ENCODE peak calls at places on chromosomes 6 and 20, in six cellular contexts. R is T-helper 17 cell; W is memory B cell; C is dermis blood vessel endothelial cell; Y is PC-3; Z is stimulated activated CD4-positive, alpha-beta T cell treated with anti-CD3 and anti-CD28 coated beads, Interleukin-1b, Interleukin-23, amount 100 ng/mL, for 1 hour. U is an unnamed sample.

GRCh38 chr20:56166781-56167465 is 81.6 kb upstream of the MC3R start:
- DNase-seq in C (no peak), R (no peak), W (no peak), Y (peak; percentile 28), Z (no peak), U (no peak)

GRCh38 chr20:18663932-18664331 is 76.1 kb downstream of the DTD1 start:
- DNase-seq in Z (no peak), Y (peak; percentile 47), R (no peak), W (no peak), C (no peak), U (no peak)

GRCh38 chr6:82877213-82878195 is 188.1 kb downstream of the UBE3D start:
- DNase-seq in Z (no peak), W (no peak), C (no peak), Y (peak; percentile 87), R (no peak), U (no peak)

GRCh38 chr20:34982270-34983088 is 26.8 kb downstream of the MYH7B start:
- DNase-seq in Y (no peak), R (no peak), C (no peak), Z (no peak), W (no peak), U (no peak)

GRCh38 chr20:49045440-49046086 is 549 bp upstream of the CSE1L start:
- DNase-seq in Y (no peak), R (no peak), W (no peak), Z (no peak), C (peak; percentile 58), U (no peak)

GRCh38 chr6:75084872-75085381 is 120.9 kb downstream of the COL12A1 start:
- DNase-seq in C (no peak), R (no peak), W (no peak), Z (no peak), Y (no peak), U (no peak)

GRCh38 chr6:96059586-96059985 is 43.8 kb downstream of the FUT9 start:
- DNase-seq in C (no peak), Y (no peak), Z (no peak), W (no peak), R (no peak), U (no peak)

GRCh38 chr20:57919059-57919458 is 209.2 kb upstream of the PMEPA1 start:
- DNase-seq in W (no peak), C (no peak), Y (no peak), Z (no peak), R (no peak), U (no peak)

GRCh38 chr6:122886475-122886874 is 97.4 kb downstream of the SMPDL3A start:
- DNase-seq in C (no peak), Y (no peak), W (no peak), Z (no peak), R (no peak), U (no peak)

GRCh38 chr6:107355659-107356058 is 103.7 kb downstream of the PDSS2 start:
- DNase-seq in C (no peak), Z (no peak), R (no peak), W (no peak), Y (no peak), U (no peak)

GRCh38 chr6:13268914-13269532 is 59.3 kb downstream of the TBC1D7 start:
- DNase-seq in Z (no peak), Y (peak; percentile 71), C (no peak), R (no peak), W (no peak), U (no peak)

GRCh38 chr6:133341607-133342158 is 100.5 kb downstream of the EYA4 start:
- DNase-seq in W (no peak), R (no peak), C (no peak), Y (peak; percentile 83), Z (no peak), U (no peak)

U was measured in omental fat pad.